ENCODE peak calls at places on chromosome 10, in eight cellular contexts. One of them, this sample, is unnamed.

GRCh38 chr10:121927361-121927840 is 430 bp downstream of the ATE1 start:
- DNase-seq in AG04450: no peak
- DNase-seq in ELR: peak; percentile 81
- DNase-seq in endothelial cell of umbilical vein: no peak
- DNase-seq in Caki2: peak; percentile 68
- DNase-seq in nephron progenitor cell: no peak
- DNase-seq in memory B cell: no peak
- DNase-seq in pancreas: no peak
- DNase-seq in this sample: peak; percentile 73

GRCh38 chr10:110774069-110775021 is 97.4 kb upstream of the PDCD4 start:
- DNase-seq in AG04450: no peak
- DNase-seq in ELR: peak; percentile 87
- DNase-seq in endothelial cell of umbilical vein: peak; percentile 62
- DNase-seq in Caki2: peak; percentile 83
- DNase-seq in nephron progenitor cell: no peak
- DNase-seq in memory B cell: no peak
- DNase-seq in pancreas: no peak
- DNase-seq in this sample: peak; percentile 86

GRCh38 chr10:89515031-89515841 is 20.2 kb downstream of the SLC16A12 start:
- DNase-seq in AG04450: peak; percentile 98
- DNase-seq in ELR: peak; percentile 96
- DNase-seq in endothelial cell of umbilical vein: no peak
- DNase-seq in Caki2: peak; percentile 64
- DNase-seq in nephron progenitor cell: no peak
- DNase-seq in memory B cell: no peak
- DNase-seq in pancreas: no peak
- DNase-seq in this sample: peak; percentile 90

GRCh38 chr10:31188792-31189406 is 130.1 kb upstream of the ZEB1 start:
- DNase-seq in AG04450: no peak
- DNase-seq in ELR: peak; percentile 33
- DNase-seq in endothelial cell of umbilical vein: no peak
- DNase-seq in Caki2: no peak
- DNase-seq in nephron progenitor cell: no peak
- DNase-seq in memory B cell: no peak
- DNase-seq in pancreas: no peak
- DNase-seq in this sample: no peak

GRCh38 chr10:124693801-124694416 is 50.3 kb downstream of the FAM53B start:
- DNase-seq in AG04450: no peak
- DNase-seq in ELR: no peak
- DNase-seq in endothelial cell of umbilical vein: no peak
- DNase-seq in Caki2: no peak
- DNase-seq in nephron progenitor cell: no peak
- DNase-seq in memory B cell: no peak
- DNase-seq in pancreas: peak; percentile 64
- DNase-seq in this sample: no peak

GRCh38 chr10:102411341-102412255 is 7.0 kb downstream of the PSD start:
- DNase-seq in AG04450: no peak
- DNase-seq in ELR: no peak
- DNase-seq in endothelial cell of umbilical vein: no peak
- DNase-seq in Caki2: no peak
- DNase-seq in nephron progenitor cell: no peak
- DNase-seq in memory B cell: no peak
- DNase-seq in pancreas: peak; percentile 46
- DNase-seq in this sample: no peak

GRCh38 chr10:61992683-61993629 is 91.5 kb downstream of the ARID5B start:
- DNase-seq in AG04450: peak; percentile 41
- DNase-seq in ELR: peak; percentile 75
- DNase-seq in endothelial cell of umbilical vein: peak; percentile 78
- DNase-seq in Caki2: no peak
- DNase-seq in nephron progenitor cell: no peak
- DNase-seq in memory B cell: peak; percentile 68
- DNase-seq in pancreas: no peak
- DNase-seq in this sample: no peak

GRCh38 chr10:101301111-101301731 is 52.7 kb upstream of the BTRC start:
- DNase-seq in AG04450: peak; percentile 13
- DNase-seq in ELR: peak; percentile 54
- DNase-seq in endothelial cell of umbilical vein: peak; percentile 44
- DNase-seq in Caki2: no peak
- DNase-seq in nephron progenitor cell: no peak
- DNase-seq in memory B cell: no peak
- DNase-seq in pancreas: no peak
- DNase-seq in this sample: peak; percentile 21

GRCh38 chr10:98246911-98247820 is 20.8 kb downstream of the LOXL4 start:
- DNase-seq in AG04450: peak; percentile 47
- DNase-seq in ELR: no peak
- DNase-seq in endothelial cell of umbilical vein: no peak
- DNase-seq in Caki2: no peak
- DNase-seq in nephron progenitor cell: peak; percentile 43
- DNase-seq in memory B cell: no peak
- DNase-seq in pancreas: no peak
- DNase-seq in this sample: peak; percentile 31

GRCh38 chr10:30417301-30417700 is 16.7 kb upstream of the MAP3K8 start:
- DNase-seq in AG04450: no peak
- DNase-seq in ELR: no peak
- DNase-seq in endothelial cell of umbilical vein: no peak
- DNase-seq in Caki2: no peak
- DNase-seq in nephron progenitor cell: no peak
- DNase-seq in memory B cell: no peak
- DNase-seq in pancreas: no peak
- DNase-seq in this sample: no peak

GRCh38 chr10:43372751-43373445 is 1.5 kb downstream of the FXYD4 start:
- DNase-seq in AG04450: no peak
- DNase-seq in ELR: no peak
- DNase-seq in endothelial cell of umbilical vein: no peak
- DNase-seq in Caki2: no peak
- DNase-seq in nephron progenitor cell: no peak
- DNase-seq in memory B cell: no peak
- DNase-seq in pancreas: peak; percentile 5
- DNase-seq in this sample: no peak

GRCh38 chr10:23095966-23096813 is 811 bp downstream of the MSRB2 start:
- DNase-seq in AG04450: no peak
- DNase-seq in ELR: peak; percentile 62
- DNase-seq in endothelial cell of umbilical vein: peak; percentile 59
- DNase-seq in Caki2: peak; percentile 58
- DNase-seq in nephron progenitor cell: peak; percentile 37
- DNase-seq in memory B cell: peak; percentile 11
- DNase-seq in pancreas: peak; percentile 64
- DNase-seq in this sample: no peak

GRCh38 chr10:53356616-53357349 is 584.2 kb upstream of the MBL2 start:
- DNase-seq in AG04450: no peak
- DNase-seq in ELR: no peak
- DNase-seq in endothelial cell of umbilical vein: no peak
- DNase-seq in Caki2: no peak
- DNase-seq in nephron progenitor cell: no peak
- DNase-seq in memory B cell: no peak
- DNase-seq in pancreas: no peak
- DNase-seq in this sample: no peak

GRCh38 chr10:116836087-116836486 is 13.2 kb upstream of the ENO4 start:
- DNase-seq in AG04450: no peak
- DNase-seq in ELR: no peak
- DNase-seq in endothelial cell of umbilical vein: no peak
- DNase-seq in Caki2: no peak
- DNase-seq in nephron progenitor cell: peak; percentile 10
- DNase-seq in memory B cell: no peak
- DNase-seq in pancreas: no peak
- DNase-seq in this sample: no peak

GRCh38 chr10:97280783-97281182 is 11.7 kb downstream of the ARHGAP19 start:
- DNase-seq in AG04450: no peak
- DNase-seq in ELR: no peak
- DNase-seq in endothelial cell of umbilical vein: no peak
- DNase-seq in Caki2: no peak
- DNase-seq in nephron progenitor cell: no peak
- DNase-seq in memory B cell: no peak
- DNase-seq in pancreas: no peak
- DNase-seq in this sample: no peak

GRCh38 chr10:69220510-69220909 is 378 bp downstream of the HKDC1 start:
- DNase-seq in AG04450: no peak
- DNase-seq in ELR: no peak
- DNase-seq in endothelial cell of umbilical vein: no peak
- DNase-seq in Caki2: no peak
- DNase-seq in nephron progenitor cell: no peak
- DNase-seq in memory B cell: no peak
- DNase-seq in pancreas: no peak
- DNase-seq in this sample: no peak

GRCh38 chr10:116765549-116766162 is 23.3 kb upstream of the HSPA12A start:
- DNase-seq in AG04450: no peak
- DNase-seq in ELR: peak; percentile 44
- DNase-seq in endothelial cell of umbilical vein: peak; percentile 8
- DNase-seq in Caki2: peak; percentile 52
- DNase-seq in nephron progenitor cell: no peak
- DNase-seq in memory B cell: no peak
- DNase-seq in pancreas: no peak
- DNase-seq in this sample: peak; percentile 60

GRCh38 chr10:24251547-24251946 is 42.6 kb downstream of the KIAA1217 start:
- DNase-seq in AG04450: no peak
- DNase-seq in ELR: no peak
- DNase-seq in endothelial cell of umbilical vein: no peak
- DNase-seq in Caki2: no peak
- DNase-seq in nephron progenitor cell: no peak
- DNase-seq in memory B cell: no peak
- DNase-seq in pancreas: no peak
- DNase-seq in this sample: no peak

GRCh38 chr10:133394801-133395221 is 854 bp downstream of the MTG1 start:
- DNase-seq in AG04450: no peak
- DNase-seq in ELR: no peak
- DNase-seq in endothelial cell of umbilical vein: no peak
- DNase-seq in Caki2: no peak
- DNase-seq in nephron progenitor cell: no peak
- DNase-seq in memory B cell: no peak
- DNase-seq in pancreas: no peak
- DNase-seq in this sample: no peak

GRCh38 chr10:69385454-69386350 is 31.0 kb downstream of the TACR2 start:
- DNase-seq in AG04450: no peak
- DNase-seq in ELR: no peak
- DNase-seq in endothelial cell of umbilical vein: no peak
- DNase-seq in Caki2: no peak
- DNase-seq in nephron progenitor cell: no peak
- DNase-seq in memory B cell: no peak
- DNase-seq in pancreas: no peak
- DNase-seq in this sample: no peak

GRCh38 chr10:100571069-100571817 is 35.5 kb downstream of the HIF1AN start:
- DNase-seq in AG04450: no peak
- DNase-seq in ELR: no peak
- DNase-seq in endothelial cell of umbilical vein: no peak
- DNase-seq in Caki2: no peak
- DNase-seq in nephron progenitor cell: no peak
- DNase-seq in memory B cell: no peak
- DNase-seq in pancreas: no peak
- DNase-seq in this sample: no peak

GRCh38 chr10:6507311-6507710 is 72.8 kb downstream of the PRKCQ start:
- DNase-seq in AG04450: no peak
- DNase-seq in ELR: no peak
- DNase-seq in endothelial cell of umbilical vein: no peak
- DNase-seq in Caki2: no peak
- DNase-seq in nephron progenitor cell: no peak
- DNase-seq in memory B cell: no peak
- DNase-seq in pancreas: no peak
- DNase-seq in this sample: no peak

GRCh38 chr10:87054373-87055295 is 34.5 kb downstream of the FAM25A start:
- DNase-seq in AG04450: peak; percentile 39
- DNase-seq in ELR: peak; percentile 81
- DNase-seq in endothelial cell of umbilical vein: peak; percentile 27
- DNase-seq in Caki2: no peak
- DNase-seq in nephron progenitor cell: no peak
- DNase-seq in memory B cell: no peak
- DNase-seq in pancreas: no peak
- DNase-seq in this sample: no peak

This sample was measured in SJSA1.